ENCODE peak calls at places on chromosome 11, in nine cellular contexts. F, N, Z, S, U, Y, C, K and V are unnamed samples.

GRCh38 chr11:40746282-40746681 is 713.2 kb downstream of the LRRC4C start:
- DNase-seq in S (no peak), N (no peak), Z (no peak), Y (no peak), U (no peak), K (no peak), F (no peak), C (peak; percentile 39), V (no peak)

GRCh38 chr11:89293966-89294679 is 116.4 kb downstream of the TYR start:
- DNase-seq in Z (no peak), N (peak; percentile 12), K (no peak), S (peak; percentile 54), U (no peak), Y (no peak), F (no peak), C (no peak), V (no peak)

GRCh38 chr11:74535371-74536118 is 42.0 kb upstream of the LIPT2 start:
- DNase-seq in F (no peak), N (no peak), K (no peak), C (no peak), Y (no peak), U (no peak), S (no peak), Z (no peak), V (no peak)

GRCh38 chr11:44978961-44979331 is 28.3 kb upstream of the TP53I11 start:
- DNase-seq in Y (no peak), F (peak; percentile 94), N (no peak), C (no peak), S (no peak), U (no peak), Z (peak; percentile 46), K (no peak), V (no peak)

GRCh38 chr11:82823635-82824614 is 76.3 kb downstream of the PRCP start:
- DNase-seq in Y (no peak), F (no peak), S (no peak), U (no peak), Z (no peak), N (no peak), K (no peak), C (no peak), V (no peak)

GRCh38 chr11:3123761-3124733 is 41.1 kb downstream of the OSBPL5 start:
- DNase-seq in N (peak; percentile 97), Y (peak; percentile 93), U (peak; percentile 86), C (peak; percentile 97), Z (no peak), F (no peak), S (peak; percentile 94), K (no peak), V (no peak)

GRCh38 chr11:74023291-74023690 is 14.4 kb upstream of the UCP3 start:
- DNase-seq in U (no peak), N (no peak), C (no peak), Y (no peak), F (no peak), Z (no peak), K (no peak), S (no peak), V (no peak)

GRCh38 chr11:69238562-69239319 is 55.2 kb upstream of the MYEOV start:
- DNase-seq in N (no peak), Z (no peak), F (no peak), U (no peak), S (no peak), Y (no peak), K (no peak), C (peak; percentile 68), V (no peak)

GRCh38 chr11:13721760-13722159 is 53.3 kb downstream of the FAR1 start:
- DNase-seq in Y (no peak), N (no peak), Z (no peak), S (no peak), U (no peak), F (no peak), K (no peak), C (no peak), V (no peak)

GRCh38 chr11:12705874-12706273 is 31.7 kb downstream of the TEAD1 start:
- DNase-seq in S (no peak), K (no peak), Y (no peak), N (no peak), F (no peak), Z (no peak), C (no peak), U (no peak), V (no peak)

GRCh38 chr11:132994038-132994502 is 538.2 kb downstream of the OPCML start:
- DNase-seq in F (no peak), C (no peak), Z (no peak), S (no peak), N (no peak), K (no peak), U (no peak), Y (no peak), V (no peak)

GRCh38 chr11:99423435-99423983 is 402.8 kb downstream of the CNTN5 start:
- DNase-seq in N (no peak), K (no peak), Z (no peak), Y (no peak), U (no peak), C (no peak), S (no peak), F (no peak), V (no peak)

GRCh38 chr11:115672412-115672811 is 168.2 kb upstream of the CADM1 start:
- DNase-seq in N (no peak), K (no peak), Z (no peak), F (no peak), C (no peak), U (no peak), S (no peak), Y (no peak), V (no peak)

GRCh38 chr11:94128171-94128745 is 383 bp upstream of the PANX1 start:
- DNase-seq in S (no peak), N (no peak), U (no peak), F (peak; percentile 85), K (no peak), Y (no peak), Z (no peak), C (peak; percentile 87), V (no peak)

GRCh38 chr11:96763244-96763643 is 373.4 kb downstream of the JRKL start:
- DNase-seq in Z (no peak), S (no peak), K (no peak), F (no peak), N (no peak), Y (no peak), U (no peak), C (no peak), V (no peak)

GRCh38 chr11:7909585-7910325 is 21.3 kb downstream of the OR10A6 start:
- DNase-seq in U (no peak), K (no peak), S (no peak), C (no peak), Z (no peak), F (no peak), N (no peak), Y (no peak), V (no peak)

GRCh38 chr11:115324569-115325432 is 179.4 kb downstream of the CADM1 start:
- DNase-seq in Y (no peak), U (peak; percentile 23), K (no peak), S (no peak), C (no peak), N (peak; percentile 75), F (peak; percentile 99), Z (peak; percentile 75), V (no peak)

GRCh38 chr11:58628446-58628845 is 6.0 kb downstream of the CNTF start:
- DNase-seq in F (no peak), Y (no peak), Z (no peak), U (no peak), S (no peak), C (no peak), N (peak; percentile 42), K (no peak), V (no peak)

GRCh38 chr11:112734207-112734606 is 227.0 kb upstream of the NCAM1 start:
- DNase-seq in C (peak; percentile 31), F (no peak), N (peak; percentile 8), Y (no peak), Z (no peak), S (no peak), K (no peak), U (no peak), V (no peak)

GRCh38 chr11:67120456-67120855 is 1.4 kb downstream of the KDM2A start:
- DNase-seq in Y (no peak), F (no peak), K (no peak), S (peak; percentile 2), C (peak; percentile 17), U (no peak), N (no peak), Z (no peak), V (no peak)

GRCh38 chr11:28657378-28658030 is 549.3 kb downstream of the METTL15 start:
- DNase-seq in S (no peak), K (no peak), N (peak; percentile 69), F (no peak), C (no peak), Z (no peak), Y (no peak), U (peak; percentile 4), V (no peak)

GRCh38 chr11:95149659-95150294 is 60.1 kb downstream of the ENDOD1 start:
- DNase-seq in S (peak; percentile 70), N (no peak), F (peak; percentile 40), U (peak; percentile 68), Y (no peak), Z (no peak), K (no peak), C (peak; percentile 89), V (no peak)

GRCh38 chr11:72696866-72697428 is 22.7 kb upstream of the PDE2A start:
- DNase-seq in U (no peak), Y (peak; percentile 60), C (peak; percentile 90), Z (no peak), K (no peak), F (no peak), S (no peak), N (no peak), V (no peak)

GRCh38 chr11:47886096-47886495 is 37.9 kb upstream of the NUP160 start:
- DNase-seq in S (peak; percentile 71), U (no peak), F (no peak), C (peak; percentile 89), N (peak; percentile 80), Z (no peak), K (no peak), Y (no peak), V (no peak)

GRCh38 chr11:45294499-45294898 is 8.4 kb upstream of the SYT13 start:
- DNase-seq in K (no peak), S (no peak), U (no peak), Z (no peak), C (no peak), Y (no peak), N (no peak), F (no peak), V (no peak)

GRCh38 chr11:100719362-100719761 is 32.3 kb downstream of the ARHGAP42 start:
- DNase-seq in F (no peak), C (no peak), U (no peak), K (no peak), S (no peak), Y (no peak), Z (peak; percentile 30), N (peak; percentile 42), V (no peak)

GRCh38 chr11:86708671-86709070 is 36.3 kb upstream of the ME3 start:
- DNase-seq in F (no peak), K (no peak), N (no peak), C (no peak), Z (no peak), S (no peak), Y (no peak), U (no peak), V (no peak)

GRCh38 chr11:78254263-78254662 is 65.5 kb downstream of the USP35 start:
- DNase-seq in C (no peak), Y (no peak), S (no peak), N (no peak), U (no peak), Z (no peak), F (no peak), K (no peak), V (no peak)

GRCh38 chr11:107836811-107837210 is 21.8 kb downstream of the SLC35F2 start:
- DNase-seq in Z (no peak), U (no peak), F (no peak), Y (no peak), K (no peak), N (no peak), S (no peak), C (no peak), V (no peak)

GRCh38 chr11:118221419-118221818 is 3.4 kb downstream of the JAML start:
- DNase-seq in U (no peak), Z (no peak), Y (no peak), K (no peak), S (no peak), C (no peak), F (no peak), N (no peak), V (no peak)

GRCh38 chr11:12290477-12290922 is 86.9 kb upstream of the PARVA start:
- DNase-seq in Z (no peak), F (no peak), U (no peak), C (no peak), S (peak; percentile 41), Y (no peak), N (no peak), K (no peak), V (no peak)